ENCODE peak calls at places on chromosomes 7 and 10, in seven cellular contexts. One of them, this sample, is unnamed.
A peak's percentile ranks its signal among the peaks of the same experiment; 100 is the strongest.

GRCh38 chr10:51321968-51322367 is 247.7 kb downstream of the PRKG1 start:
- DNase-seq in fibroblast of lung: no peak
- DNase-seq in pancreas: no peak
- DNase-seq in heart left ventricle: no peak
- DNase-seq in CD4-positive, CD25-positive, alpha-beta regulatory T cell: no peak
- DNase-seq in mammary epithelial cell: no peak
- DNase-seq in uterus: no peak
- DNase-seq in this sample: no peak

GRCh38 chr10:23779287-23779686 is 340.4 kb downstream of the OTUD1 start:
- DNase-seq in uterus: no peak
- DNase-seq in heart left ventricle: no peak
- DNase-seq in fibroblast of lung: no peak
- DNase-seq in pancreas: no peak
- DNase-seq in CD4-positive, CD25-positive, alpha-beta regulatory T cell: no peak
- DNase-seq in mammary epithelial cell: peak; percentile 1
- DNase-seq in this sample: no peak

GRCh38 chr10:80924063-80924952 is 386.6 kb downstream of the SH2D4B start:
- DNase-seq in pancreas: peak; percentile 53
- DNase-seq in CD4-positive, CD25-positive, alpha-beta regulatory T cell: no peak
- DNase-seq in mammary epithelial cell: peak; percentile 21
- DNase-seq in uterus: peak; percentile 26
- DNase-seq in heart left ventricle: peak; percentile 32
- DNase-seq in fibroblast of lung: peak; percentile 16
- DNase-seq in this sample: peak; percentile 24

GRCh38 chr7:3558410-3558809 is 257.4 kb downstream of the SDK1 start:
- DNase-seq in CD4-positive, CD25-positive, alpha-beta regulatory T cell: no peak
- DNase-seq in pancreas: no peak
- DNase-seq in uterus: no peak
- DNase-seq in fibroblast of lung: peak; percentile 47
- DNase-seq in mammary epithelial cell: no peak
- DNase-seq in heart left ventricle: no peak
- DNase-seq in this sample: no peak

GRCh38 chr7:74164985-74165456 is 9.1 kb upstream of the EIF4H start:
- DNase-seq in pancreas: peak; percentile 54
- DNase-seq in uterus: no peak
- DNase-seq in mammary epithelial cell: no peak
- DNase-seq in CD4-positive, CD25-positive, alpha-beta regulatory T cell: no peak
- DNase-seq in fibroblast of lung: peak; percentile 25
- DNase-seq in heart left ventricle: no peak
- DNase-seq in this sample: no peak

GRCh38 chr7:107884419-107884818 is 6.6 kb upstream of the DLD start:
- DNase-seq in uterus: no peak
- DNase-seq in pancreas: no peak
- DNase-seq in fibroblast of lung: no peak
- DNase-seq in CD4-positive, CD25-positive, alpha-beta regulatory T cell: no peak
- DNase-seq in mammary epithelial cell: no peak
- DNase-seq in heart left ventricle: no peak
- DNase-seq in this sample: no peak

GRCh38 chr10:97925308-97925938 is 75.8 kb downstream of the GOLGA7B start:
- DNase-seq in uterus: no peak
- DNase-seq in pancreas: no peak
- DNase-seq in fibroblast of lung: no peak
- DNase-seq in CD4-positive, CD25-positive, alpha-beta regulatory T cell: no peak
- DNase-seq in heart left ventricle: no peak
- DNase-seq in mammary epithelial cell: no peak
- DNase-seq in this sample: no peak

GRCh38 chr7:88775838-88776237 is 16.3 kb downstream of the ZNF804B start:
- DNase-seq in CD4-positive, CD25-positive, alpha-beta regulatory T cell: no peak
- DNase-seq in uterus: no peak
- DNase-seq in heart left ventricle: no peak
- DNase-seq in mammary epithelial cell: no peak
- DNase-seq in pancreas: no peak
- DNase-seq in fibroblast of lung: no peak
- DNase-seq in this sample: no peak

GRCh38 chr10:62188021-62188616 is 80.5 kb downstream of the RTKN2 start:
- DNase-seq in CD4-positive, CD25-positive, alpha-beta regulatory T cell: no peak
- DNase-seq in mammary epithelial cell: no peak
- DNase-seq in uterus: no peak
- DNase-seq in fibroblast of lung: no peak
- DNase-seq in heart left ventricle: no peak
- DNase-seq in pancreas: no peak
- DNase-seq in this sample: no peak

GRCh38 chr7:66326501-66327180 is 121.5 kb downstream of the TPST1 start:
- DNase-seq in pancreas: no peak
- DNase-seq in uterus: no peak
- DNase-seq in fibroblast of lung: peak; percentile 86
- DNase-seq in mammary epithelial cell: no peak
- DNase-seq in heart left ventricle: no peak
- DNase-seq in CD4-positive, CD25-positive, alpha-beta regulatory T cell: no peak
- DNase-seq in this sample: no peak

GRCh38 chr7:22248111-22248809 is 108.7 kb downstream of the RAPGEF5 start:
- DNase-seq in uterus: no peak
- DNase-seq in mammary epithelial cell: no peak
- DNase-seq in CD4-positive, CD25-positive, alpha-beta regulatory T cell: no peak
- DNase-seq in fibroblast of lung: no peak
- DNase-seq in heart left ventricle: no peak
- DNase-seq in pancreas: no peak
- DNase-seq in this sample: no peak

GRCh38 chr7:74498996-74499834 is 45.5 kb downstream of the GTF2IRD1 start:
- DNase-seq in CD4-positive, CD25-positive, alpha-beta regulatory T cell: no peak
- DNase-seq in pancreas: no peak
- DNase-seq in mammary epithelial cell: no peak
- DNase-seq in heart left ventricle: peak; percentile 41
- DNase-seq in uterus: no peak
- DNase-seq in fibroblast of lung: peak; percentile 30
- DNase-seq in this sample: no peak

GRCh38 chr10:78516236-78516635 is 482.6 kb downstream of the RPS24 start:
- DNase-seq in fibroblast of lung: no peak
- DNase-seq in heart left ventricle: no peak
- DNase-seq in uterus: no peak
- DNase-seq in mammary epithelial cell: no peak
- DNase-seq in pancreas: no peak
- DNase-seq in CD4-positive, CD25-positive, alpha-beta regulatory T cell: no peak
- DNase-seq in this sample: no peak

GRCh38 chr10:77405771-77406241 is 231.8 kb downstream of the KCNMA1 start:
- DNase-seq in CD4-positive, CD25-positive, alpha-beta regulatory T cell: no peak
- DNase-seq in fibroblast of lung: peak; percentile 79
- DNase-seq in pancreas: peak; percentile 86
- DNase-seq in uterus: peak; percentile 85
- DNase-seq in mammary epithelial cell: peak; percentile 66
- DNase-seq in heart left ventricle: peak; percentile 33
- DNase-seq in this sample: peak; percentile 85

GRCh38 chr10:33521062-33521461 is 186.6 kb upstream of the NRP1 start:
- DNase-seq in uterus: no peak
- DNase-seq in pancreas: peak; percentile 12
- DNase-seq in heart left ventricle: no peak
- DNase-seq in CD4-positive, CD25-positive, alpha-beta regulatory T cell: no peak
- DNase-seq in mammary epithelial cell: no peak
- DNase-seq in fibroblast of lung: peak; percentile 49
- DNase-seq in this sample: no peak

GRCh38 chr10:51783907-51784306 is 84.5 kb upstream of the CSTF2T start:
- DNase-seq in heart left ventricle: no peak
- DNase-seq in mammary epithelial cell: no peak
- DNase-seq in uterus: no peak
- DNase-seq in CD4-positive, CD25-positive, alpha-beta regulatory T cell: no peak
- DNase-seq in fibroblast of lung: no peak
- DNase-seq in pancreas: no peak
- DNase-seq in this sample: no peak

GRCh38 chr10:22606164-22606614 is 108.2 kb downstream of the PIP4K2A start:
- DNase-seq in heart left ventricle: no peak
- DNase-seq in CD4-positive, CD25-positive, alpha-beta regulatory T cell: no peak
- DNase-seq in pancreas: no peak
- DNase-seq in uterus: no peak
- DNase-seq in fibroblast of lung: peak; percentile 46
- DNase-seq in mammary epithelial cell: no peak
- DNase-seq in this sample: peak; percentile 56

GRCh38 chr7:19117081-19117869 is at the start of gene TWIST1:
- DNase-seq in fibroblast of lung: peak; percentile 90
- DNase-seq in pancreas: no peak
- DNase-seq in heart left ventricle: peak; percentile 56
- DNase-seq in uterus: peak; percentile 76
- DNase-seq in CD4-positive, CD25-positive, alpha-beta regulatory T cell: no peak
- DNase-seq in mammary epithelial cell: peak; percentile 32
- DNase-seq in this sample: peak; percentile 73

GRCh38 chr7:95324396-95324795 is at the start of gene PON1:
- DNase-seq in uterus: no peak
- DNase-seq in pancreas: no peak
- DNase-seq in heart left ventricle: no peak
- DNase-seq in CD4-positive, CD25-positive, alpha-beta regulatory T cell: no peak
- DNase-seq in mammary epithelial cell: no peak
- DNase-seq in fibroblast of lung: no peak
- DNase-seq in this sample: no peak

GRCh38 chr10:132911712-132912097 is 30.7 kb downstream of the CFAP46 start:
- DNase-seq in pancreas: no peak
- DNase-seq in mammary epithelial cell: no peak
- DNase-seq in heart left ventricle: no peak
- DNase-seq in fibroblast of lung: no peak
- DNase-seq in CD4-positive, CD25-positive, alpha-beta regulatory T cell: no peak
- DNase-seq in uterus: no peak
- DNase-seq in this sample: no peak

GRCh38 chr10:61760943-61761824 is 98.5 kb downstream of the CABCOCO1 start:
- DNase-seq in heart left ventricle: no peak
- DNase-seq in pancreas: no peak
- DNase-seq in uterus: no peak
- DNase-seq in mammary epithelial cell: peak; percentile 74
- DNase-seq in fibroblast of lung: peak; percentile 91
- DNase-seq in CD4-positive, CD25-positive, alpha-beta regulatory T cell: no peak
- DNase-seq in this sample: no peak

GRCh38 chr7:96297873-96298272 is 24.0 kb downstream of the SLC25A13 start:
- DNase-seq in mammary epithelial cell: no peak
- DNase-seq in CD4-positive, CD25-positive, alpha-beta regulatory T cell: no peak
- DNase-seq in uterus: no peak
- DNase-seq in fibroblast of lung: no peak
- DNase-seq in heart left ventricle: no peak
- DNase-seq in pancreas: no peak
- DNase-seq in this sample: no peak

DNA sequence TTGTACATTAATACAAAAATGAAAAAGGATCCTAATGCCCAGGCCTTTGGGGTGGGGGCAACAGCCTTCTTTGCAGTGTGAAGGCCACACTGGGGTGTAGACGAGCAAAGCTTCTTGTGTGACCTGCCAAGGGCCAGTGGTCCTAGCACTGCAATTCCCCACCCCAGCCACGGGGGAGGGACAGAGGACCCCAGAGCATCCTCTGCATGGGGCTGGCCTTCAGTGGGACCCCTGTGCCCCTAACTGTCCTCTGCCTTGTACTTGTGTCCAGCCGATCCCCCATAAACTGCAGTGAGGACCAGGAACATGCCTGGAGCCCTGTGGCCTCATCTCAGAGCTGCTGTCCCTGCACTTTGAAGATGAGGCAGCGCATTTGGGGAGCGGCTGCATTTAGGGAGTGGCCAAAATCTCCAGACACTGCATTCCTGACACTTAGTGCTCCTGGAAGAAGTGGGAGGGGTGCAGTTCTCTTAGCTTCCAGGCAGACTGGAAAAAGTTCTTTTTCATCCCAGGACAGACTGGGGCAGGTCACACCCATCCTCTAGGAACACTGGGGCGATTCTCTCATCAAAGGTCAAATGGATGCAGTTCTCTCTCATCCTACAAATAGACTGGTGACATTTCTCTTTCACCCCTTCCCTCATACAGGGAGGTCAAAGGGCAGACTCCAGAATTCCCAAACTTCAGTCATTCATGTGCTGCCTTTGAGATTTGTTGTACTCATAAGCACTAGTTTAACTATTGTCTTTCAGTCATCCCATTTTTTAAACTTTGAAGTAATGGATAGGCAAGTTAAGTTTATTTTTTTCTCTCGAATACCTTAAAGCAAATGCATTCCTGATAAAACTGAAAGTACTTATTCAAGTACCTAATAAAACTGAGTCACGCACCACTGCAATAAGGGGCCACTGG is 922 bp upstream of the MYO1G start:
- DNase-seq in uterus: no peak
- DNase-seq in CD4-positive, CD25-positive, alpha-beta regulatory T cell: no peak
- DNase-seq in fibroblast of lung: peak; percentile 23
- DNase-seq in heart left ventricle: no peak
- DNase-seq in mammary epithelial cell: no peak
- DNase-seq in pancreas: peak; percentile 8
- DNase-seq in this sample: no peak
- H3K27ac ChIP-seq in uterus: peak overlapping the region; percentile 40
- H3K27ac ChIP-seq in CD4-positive, CD25-positive, alpha-beta regulatory T cell: peak overlapping the region; percentile 94
- H3K27ac ChIP-seq in fibroblast of lung: peak overlapping the region; percentile 55
- H3K27ac ChIP-seq in heart left ventricle: no peak overlapping the region
- H3K27ac ChIP-seq in mammary epithelial cell: no peak overlapping the region
- H3K27ac ChIP-seq in pancreas: no peak overlapping the region
- H3K27ac ChIP-seq in this sample: no peak overlapping the region

GRCh38 chr10:73552819-73553218 is 38.3 kb downstream of the USP54 start:
- DNase-seq in mammary epithelial cell: no peak
- DNase-seq in heart left ventricle: no peak
- DNase-seq in uterus: no peak
- DNase-seq in CD4-positive, CD25-positive, alpha-beta regulatory T cell: no peak
- DNase-seq in pancreas: no peak
- DNase-seq in fibroblast of lung: no peak
- DNase-seq in this sample: no peak
- H3K4me3 ChIP-seq in mammary epithelial cell: no peak overlapping the region
- H3K4me3 ChIP-seq in heart left ventricle: no peak overlapping the region
- H3K4me3 ChIP-seq in uterus: no peak overlapping the region
- H3K4me3 ChIP-seq in CD4-positive, CD25-positive, alpha-beta regulatory T cell: no peak overlapping the region
- H3K4me3 ChIP-seq in pancreas: no peak overlapping the region
- H3K4me3 ChIP-seq in fibroblast of lung: no peak overlapping the region
- H3K4me3 ChIP-seq in this sample: no peak overlapping the region

GRCh38 chr10:69629897-69630650 is at the start of gene FAM241B:
- DNase-seq in fibroblast of lung: peak; percentile 42
- DNase-seq in mammary epithelial cell: peak; percentile 69
- DNase-seq in heart left ventricle: peak; percentile 63
- DNase-seq in CD4-positive, CD25-positive, alpha-beta regulatory T cell: peak; percentile 72
- DNase-seq in pancreas: peak; percentile 84
- DNase-seq in uterus: peak; percentile 47
- DNase-seq in this sample: peak; percentile 79
- H3K27ac ChIP-seq in fibroblast of lung: no peak within 1 kb of the TSS
- H3K27ac ChIP-seq in mammary epithelial cell: no peak within 1 kb of the TSS
- H3K27ac ChIP-seq in heart left ventricle: no peak within 1 kb of the TSS
- H3K27ac ChIP-seq in CD4-positive, CD25-positive, alpha-beta regulatory T cell: no peak within 1 kb of the TSS
- H3K27ac ChIP-seq in pancreas: no peak within 1 kb of the TSS
- H3K27ac ChIP-seq in uterus: peak within 1 kb of the TSS; percentile 18
- H3K27ac ChIP-seq in this sample: peak within 1 kb of the TSS; percentile 56

GRCh38 chr7:85595639-85596268 is 408.9 kb upstream of the SEMA3D start:
- DNase-seq in uterus: no peak
- DNase-seq in CD4-positive, CD25-positive, alpha-beta regulatory T cell: no peak
- DNase-seq in mammary epithelial cell: peak; percentile 2
- DNase-seq in heart left ventricle: no peak
- DNase-seq in fibroblast of lung: peak; percentile 49
- DNase-seq in pancreas: no peak
- DNase-seq in this sample: no peak
- H3K4me3 ChIP-seq in uterus: no peak overlapping the region
- H3K4me3 ChIP-seq in CD4-positive, CD25-positive, alpha-beta regulatory T cell: no peak overlapping the region
- H3K4me3 ChIP-seq in mammary epithelial cell: no peak overlapping the region
- H3K4me3 ChIP-seq in heart left ventricle: no peak overlapping the region
- H3K4me3 ChIP-seq in fibroblast of lung: no peak overlapping the region
- H3K4me3 ChIP-seq in pancreas: no peak overlapping the region
- H3K4me3 ChIP-seq in this sample: no peak overlapping the region

GRCh38 chr7:50696810-50697582 is 85.7 kb downstream of the GRB10 start:
- DNase-seq in pancreas: no peak
- DNase-seq in mammary epithelial cell: no peak
- DNase-seq in fibroblast of lung: no peak
- DNase-seq in heart left ventricle: no peak
- DNase-seq in CD4-positive, CD25-positive, alpha-beta regulatory T cell: no peak
- DNase-seq in uterus: no peak
- DNase-seq in this sample: no peak
- H3K27ac ChIP-seq in pancreas: no peak overlapping the region
- H3K27ac ChIP-seq in mammary epithelial cell: no peak overlapping the region
- H3K27ac ChIP-seq in fibroblast of lung: no peak overlapping the region
- H3K27ac ChIP-seq in heart left ventricle: no peak overlapping the region
- H3K27ac ChIP-seq in CD4-positive, CD25-positive, alpha-beta regulatory T cell: no peak overlapping the region
- H3K27ac ChIP-seq in uterus: no peak overlapping the region
- H3K27ac ChIP-seq in this sample: no peak overlapping the region

GRCh38 chr10:1204434-1205326 is 148.5 kb downstream of the WDR37 start:
- DNase-seq in heart left ventricle: no peak
- DNase-seq in CD4-positive, CD25-positive, alpha-beta regulatory T cell: no peak
- DNase-seq in mammary epithelial cell: no peak
- DNase-seq in pancreas: no peak
- DNase-seq in fibroblast of lung: no peak
- DNase-seq in uterus: no peak
- DNase-seq in this sample: no peak
- H3K4me3 ChIP-seq in heart left ventricle: no peak overlapping the region
- H3K4me3 ChIP-seq in CD4-positive, CD25-positive, alpha-beta regulatory T cell: no peak overlapping the region
- H3K4me3 ChIP-seq in mammary epithelial cell: no peak overlapping the region
- H3K4me3 ChIP-seq in pancreas: no peak overlapping the region
- H3K4me3 ChIP-seq in fibroblast of lung: no peak overlapping the region
- H3K4me3 ChIP-seq in uterus: no peak overlapping the region
- H3K4me3 ChIP-seq in this sample: no peak overlapping the region

This sample was measured in tibial artery.